ENCODE peak calls at places on chromosomes 4 and X, in four cellular contexts. I is naive thymus-derived CD4-positive, alpha-beta T cell; C is suprapubic skin; H is LoVo. F is an unnamed sample.

GRCh38 chr4:184370711-184371389 is 103.5 kb downstream of the IRF2 start:
- DNase-seq in I (no peak), C (no peak), H (no peak), F (no peak)

GRCh38 chr4:142243250-142243649 is 602.9 kb downstream of the INPP4B start:
- DNase-seq in I (no peak), C (no peak), H (no peak), F (no peak)

GRCh38 chrX:108199691-108200090 is 108.1 kb downstream of the ATG4A start:
- DNase-seq in I (no peak), C (no peak), H (peak; percentile 1), F (no peak)

GRCh38 chrX:40245411-40246140 is 147.8 kb upstream of the BCOR start:
- DNase-seq in I (peak; percentile 10), C (no peak), H (no peak), F (no peak)

GRCh38 chr4:10015140-10015753 is 6.0 kb downstream of the SLC2A9 start:
- DNase-seq in I (no peak), C (no peak), H (peak; percentile 35), F (no peak)

GRCh38 chr4:24456431-24456830 is 127.9 kb downstream of the DHX15 start:
- DNase-seq in I (no peak), C (no peak), H (no peak), F (no peak)

GRCh38 chr4:153153339-153153851 is 50.8 kb upstream of the TRIM2 start:
- DNase-seq in I (peak; percentile 84), C (peak; percentile 65), H (peak; percentile 65), F (peak; percentile 66)

GRCh38 chr4:42892413-42892812 is at the start of gene GRXCR1:
- DNase-seq in I (no peak), C (no peak), H (no peak), F (no peak)